ENCODE peak calls at places on chromosome 14, in six cellular contexts. Y is neuronal stem cell, K is IMR-90, U is H1, S is H9, R is mesenchymal stem cell. J is an unnamed sample.

GRCh38 chr14:68460541-68460940 is 332.3 kb downstream of the ZFP36L1 start:
- DNase-seq in Y (no peak), K (no peak), U (no peak), S (no peak), R (no peak), J (no peak)

GRCh38 chr14:68728342-68729106 is 64.3 kb downstream of the ZFP36L1 start:
- DNase-seq in Y (no peak), K (no peak), U (no peak), S (no peak), R (no peak), J (no peak)

GRCh38 chr14:65664436-65664835 is 251.9 kb downstream of the FUT8 start:
- DNase-seq in Y (no peak), K (no peak), U (no peak), S (no peak), R (no peak), J (no peak)

GRCh38 chr14:80636071-80636470 is 305.5 kb downstream of the CEP128 start:
- DNase-seq in Y (no peak), K (peak), U (no peak), S (no peak), R (no peak), J (peak)

GRCh38 chr14:80681651-80682050 is 259.9 kb downstream of the CEP128 start:
- DNase-seq in Y (no peak), K (peak), U (no peak), S (no peak), R (peak), J (peak)

GRCh38 chr14:76967788-76968187 is 60.7 kb downstream of the IRF2BPL start:
- DNase-seq in Y (no peak), K (no peak), U (no peak), S (no peak), R (no peak), J (peak)

GRCh38 chr14:33393895-33394405 is 455.3 kb downstream of the NPAS3 start:
- DNase-seq in Y (no peak), K (no peak), U (no peak), S (no peak), R (no peak), J (no peak)

GRCh38 chr14:30957813-30958370 is 67.6 kb upstream of the AP4S1 start:
- DNase-seq in Y (no peak), K (no peak), U (no peak), S (no peak), R (no peak), J (no peak)

DNA sequence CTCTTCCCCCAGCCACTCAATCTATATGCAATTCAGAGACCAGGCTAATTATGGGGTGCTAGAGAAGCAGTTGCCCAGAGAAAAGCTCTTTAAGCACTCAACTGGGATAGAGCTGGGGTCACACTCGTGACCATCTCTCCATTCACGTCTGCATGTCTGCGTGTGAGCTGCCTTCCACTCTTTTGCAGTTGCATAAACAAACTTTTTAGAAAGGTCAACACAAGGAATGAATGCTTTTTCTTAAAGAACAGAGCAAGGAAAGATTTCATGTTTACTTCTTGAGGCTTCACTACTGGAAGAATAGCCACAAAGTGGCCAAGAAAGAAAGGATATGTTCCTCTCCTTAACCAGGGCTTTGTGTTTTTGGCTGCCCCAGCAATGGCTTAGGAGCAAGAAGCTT is 151.1 kb downstream of the SAMD4A start:
- DNase-seq in Y (no peak), K (peak), U (no peak), S (no peak), R (peak), J (no peak)
- H3K27ac ChIP-seq in Y (no peak), K (peak), U (no peak), S (no peak), R (no peak), J (no peak)

GRCh38 chr14:64643709-64644108 is 60.5 kb upstream of the PLEKHG3 start:
- DNase-seq in Y (no peak), K (no peak), U (no peak), S (no peak), R (no peak), J (peak)

GRCh38 chr14:64644629-64645028 is 59.6 kb upstream of the PLEKHG3 start:
- DNase-seq in Y (no peak), K (no peak), U (no peak), S (no peak), R (no peak), J (peak)

GRCh38 chr14:64646103-64646502 is 58.1 kb upstream of the PLEKHG3 start:
- DNase-seq in Y (no peak), K (peak), U (no peak), S (no peak), R (peak), J (peak)

GRCh38 chr14:64641760-64642159 is 62.5 kb upstream of the PLEKHG3 start:
- DNase-seq in Y (no peak), K (no peak), U (no peak), S (no peak), R (no peak), J (no peak)

DNA sequence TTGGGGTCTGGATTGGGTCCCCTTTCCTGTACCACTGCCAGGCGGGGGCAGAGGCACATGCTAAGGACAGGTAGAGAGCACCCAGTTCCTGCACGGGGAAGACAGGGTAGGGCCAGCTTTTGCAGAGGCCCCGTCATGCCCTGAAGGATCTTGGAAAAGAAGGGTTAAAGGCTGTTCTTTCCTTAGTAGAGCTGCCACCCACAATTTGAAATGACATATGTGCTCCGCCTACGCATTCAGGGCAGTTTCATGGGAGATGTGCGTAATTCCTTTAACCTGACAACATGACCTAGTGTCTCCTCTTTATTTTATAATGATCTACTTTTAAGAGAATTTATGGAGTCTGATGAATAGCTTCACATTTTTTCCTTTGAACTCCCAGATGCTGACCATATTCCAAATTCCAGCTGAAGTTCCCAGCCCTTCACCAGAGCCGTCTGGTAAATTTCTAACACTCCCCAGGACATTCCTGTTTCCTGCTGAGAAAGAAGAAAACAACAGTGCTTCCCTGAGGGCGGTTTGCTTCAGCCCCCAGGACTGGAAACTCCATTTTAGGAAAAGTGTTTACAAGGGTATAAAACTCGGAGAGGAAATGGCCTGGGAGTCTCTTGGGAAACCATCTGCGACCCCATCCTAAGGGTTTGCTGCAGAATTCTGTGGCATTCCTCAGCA is 58.9 kb upstream of the PLEKHG3 start:
- DNase-seq in Y (peak), K (peak), U (peak), S (peak), R (peak), J (peak)
- H2BK120ac ChIP-seq in Y (no peak), K (peak), U (peak), S (no peak), R (peak), J (peak)

GRCh38 chr14:104690861-104691455 is 1.5 kb downstream of the INF2 start:
- DNase-seq in Y (no peak), K (no peak), U (no peak), S (no peak), R (no peak), J (peak)
- H3K27ac ChIP-seq in Y (no peak), K (peak), U (no peak), S (no peak), R (no peak), J (peak)

DNA sequence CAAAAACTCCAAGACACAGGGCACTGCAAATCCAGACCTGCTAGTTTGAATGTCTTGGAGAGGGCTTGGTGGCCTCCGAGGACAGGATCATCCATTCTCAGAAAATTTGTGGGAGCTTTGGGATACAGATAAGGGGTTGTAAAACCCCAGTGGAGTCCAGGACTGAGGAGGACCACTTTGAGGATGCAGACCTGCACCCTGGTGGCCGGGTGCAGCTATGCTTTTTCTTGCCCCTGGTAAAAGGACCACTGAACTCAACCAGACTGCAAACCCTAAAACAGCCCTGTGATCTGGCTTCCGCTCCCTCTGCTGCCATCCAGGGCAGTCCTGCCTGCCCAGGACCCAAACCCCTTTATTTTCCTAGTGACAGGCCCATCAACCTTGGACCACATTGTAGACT is 169.5 kb upstream of the DAAM1 start:
- DNase-seq in Y (no peak), K (peak), U (no peak), S (peak), R (no peak), J (no peak)
- H2BK120ac ChIP-seq in Y (no peak), K (no peak), U (no peak), S (no peak), R (no peak), J (no peak)

GRCh38 chr14:46352876-46353275 is 298.7 kb downstream of the RPL10L start:
- DNase-seq in Y (no peak), K (no peak), U (no peak), S (no peak), R (no peak), J (no peak)
- H3K27ac ChIP-seq in Y (no peak), K (no peak), U (no peak), S (no peak), R (no peak), J (no peak)

DNA sequence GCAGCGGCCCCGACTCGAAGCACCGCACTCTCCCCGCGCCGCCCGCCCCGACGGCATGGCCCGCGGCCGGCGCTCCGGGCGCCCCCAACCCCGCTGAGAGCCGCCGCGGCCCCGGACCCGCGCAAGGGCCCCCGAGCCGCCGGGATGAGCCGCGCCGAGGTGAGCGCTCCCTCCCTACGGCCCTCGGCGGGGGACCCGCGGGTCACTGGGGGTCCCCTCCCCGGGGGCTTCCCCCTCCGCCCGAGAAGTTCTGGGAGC is 847 bp upstream of the SAMD4A start:
- DNase-seq in Y (no peak), K (no peak), U (no peak), S (no peak), R (no peak), J (no peak)
- H2BK120ac ChIP-seq in Y (peak), K (peak), U (no peak), S (no peak), R (peak), J (peak)

DNA sequence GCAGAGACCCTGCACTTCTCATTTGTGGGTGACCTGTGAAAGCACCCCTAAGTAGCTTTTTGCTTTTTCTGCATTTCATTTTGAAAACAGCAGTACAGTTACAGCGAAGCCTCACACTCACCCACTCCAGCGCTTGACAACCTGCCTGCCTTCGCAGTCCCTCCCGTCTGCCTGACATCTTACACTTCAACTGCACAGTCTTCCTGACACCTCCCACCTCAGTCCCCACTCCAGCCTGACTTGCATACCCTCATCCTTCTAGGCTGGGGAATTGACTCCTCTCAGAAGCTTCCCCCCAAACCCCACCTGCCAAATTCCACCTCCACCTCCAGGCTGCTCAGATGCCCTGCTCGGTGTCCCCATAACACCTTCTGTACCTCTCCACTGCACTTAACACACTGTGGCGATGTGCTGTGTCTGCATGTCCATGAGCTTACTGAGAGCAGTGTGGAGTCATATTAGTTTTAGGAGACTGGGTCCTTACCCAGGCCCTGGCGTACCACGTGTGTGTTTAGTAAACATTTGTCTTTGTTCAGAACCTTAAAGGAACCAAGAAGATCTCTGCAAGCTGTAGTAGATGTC is 159.4 kb downstream of the PRKCH start:
- DNase-seq in Y (no peak), K (no peak), U (no peak), S (no peak), R (no peak), J (no peak)
- H3K27ac ChIP-seq in Y (no peak), K (no peak), U (no peak), S (no peak), R (no peak), J (peak)

GRCh38 chr14:99572173-99572999 is 31.6 kb downstream of the CCDC85C start:
- DNase-seq in Y (no peak), K (no peak), U (no peak), S (no peak), R (no peak), J (peak)

GRCh38 chr14:99571303-99571986 is 32.6 kb downstream of the CCDC85C start:
- DNase-seq in Y (no peak), K (no peak), U (no peak), S (no peak), R (no peak), J (no peak)

GRCh38 chr14:99569725-99570541 is 34.1 kb downstream of the CCDC85C start:
- DNase-seq in Y (no peak), K (no peak), U (no peak), S (no peak), R (no peak), J (no peak)

GRCh38 chr14:99568567-99569560 is 35.1 kb downstream of the CCDC85C start:
- DNase-seq in Y (no peak), K (peak), U (no peak), S (no peak), R (peak), J (no peak)

DNA sequence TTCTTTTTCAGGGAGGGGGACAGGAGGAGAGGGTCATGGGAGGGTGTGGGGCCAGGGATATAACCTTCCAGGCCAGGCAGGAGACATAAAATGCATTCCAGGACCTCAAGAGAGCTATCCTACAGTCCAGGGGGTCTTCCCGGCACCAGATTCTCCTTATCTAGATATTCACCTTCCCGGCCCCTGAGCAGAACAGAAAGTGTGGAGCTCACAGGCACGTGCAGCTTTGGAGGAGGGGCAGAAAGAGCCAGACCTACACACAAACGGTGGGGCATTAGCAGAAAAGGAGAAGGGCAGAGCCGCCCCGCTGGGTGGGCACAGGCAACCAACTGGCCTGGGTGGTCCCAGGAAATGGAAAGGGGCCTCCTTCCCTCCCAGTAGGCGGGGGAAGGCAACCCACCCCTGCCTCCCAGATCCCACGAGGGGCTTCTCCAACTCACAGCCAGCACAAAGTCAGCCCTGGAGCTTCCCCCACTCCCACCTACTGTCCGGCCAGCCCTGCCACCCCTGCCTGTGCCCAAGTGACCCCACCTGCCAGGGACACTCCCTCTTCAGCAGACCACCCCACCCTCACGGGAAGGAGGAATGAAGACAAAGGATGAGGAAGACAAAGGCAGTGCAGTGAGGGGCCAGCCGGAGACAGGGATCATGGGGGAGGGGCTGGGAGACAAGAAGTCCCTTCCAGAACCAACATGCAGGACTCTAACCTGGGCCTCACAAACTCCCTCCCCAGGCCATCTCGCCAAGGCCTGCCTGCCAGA is 33.3 kb downstream of the CCDC85C start:
- DNase-seq in Y (no peak), K (no peak), U (peak), S (no peak), R (no peak), J (no peak)
- H2BK120ac ChIP-seq in Y (no peak), K (no peak), U (no peak), S (no peak), R (no peak), J (peak)

GRCh38 chr14:23610815-23611289 is 25.3 kb upstream of the DHRS2 start:
- DNase-seq in Y (no peak), K (no peak), U (no peak), S (no peak), R (no peak), J (no peak)
- H3K27ac ChIP-seq in Y (no peak), K (no peak), U (no peak), S (no peak), R (no peak), J (no peak)

J was measured in trophoblast cell.